ENCODE peak calls at places on chromosomes 13 and 19, in seven cellular contexts. V is NK-92 treated with Interleukin-12 subunit alpha and Interleukin-12 subunit beta, amount 100 ng/mL, for 24 hours; X is activated T-cell treated with anti-CD3 and anti-CD28 coated beads for 1 hour; G is HAP-1; R is NCI-H1694; Y is substantia nigra; Q is mesendoderm. A is an unnamed sample.

GRCh38 chr19:40013991-40014390 is 17.1 kb downstream of the ZNF546 start:
- DNase-seq in V (no peak), X (no peak), G (no peak), R (no peak), Y (no peak), Q (no peak), A (no peak)

GRCh38 chr19:4208385-4209094 is 20.8 kb upstream of the EBI3 start:
- DNase-seq in V (no peak), X (no peak), G (no peak), R (no peak), Y (no peak), Q (peak), A (no peak)

GRCh38 chr13:46119883-46120614 is 15.2 kb upstream of the CPB2 start:
- DNase-seq in V (no peak), X (no peak), G (no peak), R (no peak), Y (no peak), Q (peak), A (peak)

GRCh38 chr13:98324105-98324504 is 147.0 kb upstream of the RNF113B start:
- DNase-seq in V (no peak), X (no peak), G (no peak), R (no peak), Y (no peak), Q (no peak), A (no peak)

GRCh38 chr13:37109080-37109678 is 3.7 kb upstream of the CSNK1A1L start:
- DNase-seq in V (no peak), X (no peak), G (peak), R (peak), Y (no peak), Q (peak), A (no peak)

GRCh38 chr13:38385152-38385891 is 35.7 kb downstream of the UFM1 start:
- DNase-seq in V (no peak), X (no peak), G (no peak), R (no peak), Y (no peak), Q (no peak), A (no peak)

GRCh38 chr13:111577956-111578595 is 257.6 kb downstream of the TEX29 start:
- DNase-seq in V (no peak), X (no peak), G (no peak), R (no peak), Y (no peak), Q (no peak), A (no peak)

GRCh38 chr13:64527561-64527960 is 2702.6 kb downstream of the PCDH9 start:
- DNase-seq in V (no peak), X (no peak), G (no peak), R (no peak), Y (no peak), Q (no peak), A (no peak)

GRCh38 chr13:43473437-43473836 is 313.3 kb downstream of the ENOX1 start:
- DNase-seq in V (no peak), X (no peak), G (no peak), R (peak), Y (no peak), Q (peak), A (no peak)

GRCh38 chr13:57569981-57570380 is 61.6 kb upstream of the PCDH17 start:
- DNase-seq in V (no peak), X (no peak), G (no peak), R (no peak), Y (no peak), Q (no peak), A (peak)

GRCh38 chr19:31334849-31335624 is 14.2 kb downstream of the TSHZ3 start:
- DNase-seq in V (no peak), X (no peak), G (no peak), R (no peak), Y (no peak), Q (no peak), A (no peak)

GRCh38 chr19:51124729-51125128 is at the start of gene SIGLEC9:
- DNase-seq in V (no peak), X (no peak), G (no peak), R (no peak), Y (no peak), Q (no peak), A (no peak)